ENCODE peak calls at places on chromosome 16, in eight cellular contexts. E is gastrocnemius medialis, J is tibial nerve, T is Peyer's patch, P is A549, C is ovary, S is uterus, I is adrenal gland. L is an unnamed sample.

GRCh38 chr16:16042076-16042475 is 92.7 kb downstream of the ABCC1 start:
- DNase-seq in E (no peak), J (no peak), T (no peak), P (no peak), C (no peak), S (no peak), I (no peak), L (no peak)

GRCh38 chr16:47728229-47728628 is 267.1 kb downstream of the PHKB start:
- DNase-seq in E (no peak), J (no peak), T (no peak), P (no peak), C (no peak), S (no peak), I (no peak), L (peak)

GRCh38 chr16:28133666-28134065 is 70.2 kb upstream of the GSG1L start:
- DNase-seq in E (no peak), J (no peak), T (no peak), P (no peak), C (no peak), S (no peak), I (no peak), L (no peak)

GRCh38 chr16:68972008-68972407 is 128.7 kb downstream of the TANGO6 start:
- DNase-seq in E (no peak), J (no peak), T (no peak), P (no peak), C (no peak), S (no peak), I (no peak), L (no peak)

GRCh38 chr16:1291576-1291974 is 17.9 kb upstream of the UBE2I start:
- DNase-seq in E (no peak), J (no peak), T (no peak), P (no peak), C (no peak), S (no peak), I (no peak), L (no peak)

GRCh38 chr16:89482087-89482823 is 8.1 kb downstream of the ANKRD11 start:
- DNase-seq in E (no peak), J (no peak), T (no peak), P (no peak), C (no peak), S (no peak), I (no peak), L (no peak)

GRCh38 chr16:25707982-25708583 is 16.3 kb downstream of the HS3ST4 start:
- DNase-seq in E (no peak), J (no peak), T (no peak), P (no peak), C (no peak), S (no peak), I (no peak), L (no peak)

GRCh38 chr16:68539704-68540370 is 746 bp downstream of the ZFP90 start:
- DNase-seq in E (no peak), J (no peak), T (no peak), P (no peak), C (no peak), S (no peak), I (no peak), L (no peak)

GRCh38 chr16:15757630-15758251 is 99.1 kb downstream of the MYH11 start:
- DNase-seq in E (no peak), J (no peak), T (no peak), P (no peak), C (no peak), S (no peak), I (no peak), L (no peak)

GRCh38 chr16:78177927-78178326 is 78.5 kb downstream of the WWOX start:
- DNase-seq in E (no peak), J (no peak), T (no peak), P (no peak), C (no peak), S (no peak), I (no peak), L (peak)

GRCh38 chr16:78183886-78184553 is 84.6 kb downstream of the WWOX start:
- DNase-seq in E (no peak), J (no peak), T (no peak), P (no peak), C (no peak), S (no peak), I (no peak), L (peak)

GRCh38 chr16:79505344-79505743 is 95.2 kb downstream of the MAF start:
- DNase-seq in E (peak), J (no peak), T (no peak), P (no peak), C (no peak), S (no peak), I (no peak), L (no peak)

GRCh38 chr16:12907670-12908233 is 6.4 kb downstream of the SHISA9 start:
- DNase-seq in E (no peak), J (no peak), T (no peak), P (no peak), C (no peak), S (no peak), I (no peak), L (no peak)

GRCh38 chr16:25546781-25547180 is 145.0 kb upstream of the HS3ST4 start:
- DNase-seq in E (no peak), J (no peak), T (no peak), P (no peak), C (no peak), S (no peak), I (no peak), L (no peak)

GRCh38 chr16:90022209-90023077 is 3.2 kb upstream of the DBNDD1 start:
- DNase-seq in E (peak), J (peak), T (peak), P (peak), C (peak), S (peak), I (peak), L (peak)

GRCh38 chr16:72766506-72766905 is 281.4 kb downstream of the ZFHX3 start:
- DNase-seq in E (no peak), J (no peak), T (no peak), P (no peak), C (no peak), S (no peak), I (no peak), L (no peak)

GRCh38 chr16:53129281-53130192 is 74.7 kb downstream of the CHD9 start:
- DNase-seq in E (no peak), J (no peak), T (no peak), P (no peak), C (no peak), S (no peak), I (no peak), L (no peak)

GRCh38 chr16:79415983-79416641 is 184.4 kb downstream of the MAF start:
- DNase-seq in E (no peak), J (no peak), T (no peak), P (no peak), C (no peak), S (no peak), I (no peak), L (no peak)

GRCh38 chr16:67150833-67151396 is at the start of gene B3GNT9:
- DNase-seq in E (no peak), J (peak), T (peak), P (peak), C (peak), S (peak), I (peak), L (no peak)

GRCh38 chr16:67148656-67149275 is 2.0 kb downstream of the B3GNT9 start:
- DNase-seq in E (no peak), J (no peak), T (no peak), P (no peak), C (peak), S (no peak), I (no peak), L (no peak)

GRCh38 chr16:67148221-67148620 is 2.6 kb downstream of the B3GNT9 start:
- DNase-seq in E (no peak), J (no peak), T (no peak), P (no peak), C (no peak), S (no peak), I (no peak), L (no peak)

GRCh38 chr16:67150058-67150832 is 553 bp downstream of the B3GNT9 start:
- DNase-seq in E (no peak), J (no peak), T (no peak), P (peak), C (peak), S (no peak), I (peak), L (no peak)

GRCh38 chr16:67149276-67150057 is 1.3 kb downstream of the B3GNT9 start:
- DNase-seq in E (no peak), J (no peak), T (no peak), P (no peak), C (peak), S (no peak), I (no peak), L (no peak)
- H3K4me3 ChIP-seq in E (no peak), J (no peak), T (peak), P (no peak), C (no peak), S (no peak), I (peak), L (peak)

GRCh38 chr16:3007059-3007956 is 5.4 kb upstream of the CLDN9 start:
- DNase-seq in E (no peak), J (no peak), T (no peak), P (no peak), C (no peak), S (no peak), I (no peak), L (no peak)

GRCh38 chr16:3007957-3008748 is 4.6 kb upstream of the CLDN9 start:
- DNase-seq in E (no peak), J (no peak), T (peak), P (no peak), C (no peak), S (no peak), I (no peak), L (no peak)

GRCh38 chr16:3003582-3004270 is 9.0 kb upstream of the CLDN9 start:
- DNase-seq in E (peak), J (peak), T (peak), P (peak), C (peak), S (peak), I (peak), L (peak)

GRCh38 chr16:3004319-3004718 is 8.4 kb upstream of the CLDN9 start:
- DNase-seq in E (no peak), J (no peak), T (no peak), P (no peak), C (no peak), S (no peak), I (no peak), L (no peak)

GRCh38 chr16:3004781-3005284 is 7.9 kb upstream of the CLDN9 start:
- DNase-seq in E (no peak), J (no peak), T (no peak), P (peak), C (no peak), S (no peak), I (no peak), L (no peak)
- TF ChIP-seq POLR2A in E (no peak), J (no peak), T (peak), P (no peak), C (no peak), S (no peak), I (no peak), L (no peak)

GRCh38 chr16:30381351-30382041 is 865 bp downstream of the SEPTIN1 start:
- DNase-seq in E (no peak), J (no peak), T (no peak), P (no peak), C (no peak), S (no peak), I (no peak), L (no peak)

GRCh38 chr16:30380072-30380471 is 2.3 kb downstream of the SEPTIN1 start:
- DNase-seq in E (no peak), J (no peak), T (no peak), P (no peak), C (no peak), S (no peak), I (no peak), L (no peak)

GRCh38 chr16:30379165-30379783 is 3.1 kb downstream of the SEPTIN1 start:
- DNase-seq in E (no peak), J (no peak), T (no peak), P (no peak), C (no peak), S (no peak), I (no peak), L (no peak)

GRCh38 chr16:30382398-30383015 is at the start of gene SEPTIN1:
- DNase-seq in E (no peak), J (no peak), T (peak), P (no peak), C (no peak), S (no peak), I (no peak), L (no peak)

GRCh38 chr16:30380801-30381208 is 1.6 kb downstream of the SEPTIN1 start:
- DNase-seq in E (no peak), J (no peak), T (no peak), P (no peak), C (no peak), S (no peak), I (no peak), L (no peak)
- H3K4me3 ChIP-seq in E (no peak), J (no peak), T (no peak), P (no peak), C (no peak), S (no peak), I (no peak), L (no peak)

DNA sequence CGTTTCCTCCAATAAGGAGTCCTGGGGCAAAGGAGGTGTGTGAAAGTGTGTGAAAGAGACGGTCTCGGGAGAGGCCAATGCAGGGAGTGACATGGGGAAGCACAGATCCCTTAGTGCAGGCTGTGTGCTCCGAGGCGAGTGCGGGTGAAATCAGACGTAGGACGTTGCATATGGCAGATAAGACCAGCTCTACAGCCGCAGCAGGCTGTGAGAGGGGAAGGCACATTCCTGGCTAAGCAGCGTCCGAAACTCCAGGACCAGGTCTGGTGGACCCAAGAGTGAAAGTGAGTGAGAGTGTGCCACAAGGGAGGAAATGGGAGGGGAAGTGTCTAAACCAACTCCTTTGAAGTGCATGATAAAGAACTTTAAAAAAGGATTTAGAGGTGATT is 11.3 kb downstream of the POLR3K start:
- DNase-seq in E (no peak), J (no peak), T (no peak), P (no peak), C (no peak), S (no peak), I (no peak), L (no peak)
- TF ChIP-seq POLR2A in E (no peak), J (no peak), T (no peak), P (no peak), C (no peak), S (no peak), I (no peak), L (no peak)

GRCh38 chr16:20002936-20003335 is 70.8 kb downstream of the GPR139 start:
- DNase-seq in E (no peak), J (no peak), T (no peak), P (no peak), C (no peak), S (no peak), I (no peak), L (no peak)

GRCh38 chr16:19997264-19997663 is 76.4 kb downstream of the GPR139 start:
- DNase-seq in E (no peak), J (no peak), T (no peak), P (no peak), C (no peak), S (no peak), I (no peak), L (no peak)

GRCh38 chr16:20004931-20005330 is 68.8 kb downstream of the GPR139 start:
- DNase-seq in E (no peak), J (no peak), T (no peak), P (no peak), C (no peak), S (no peak), I (no peak), L (no peak)

GRCh38 chr16:19997734-19998133 is 76.0 kb downstream of the GPR139 start:
- DNase-seq in E (no peak), J (no peak), T (no peak), P (no peak), C (no peak), S (no peak), I (no peak), L (no peak)

GRCh38 chr16:20001856-20002707 is 71.6 kb downstream of the GPR139 start:
- DNase-seq in E (no peak), J (no peak), T (no peak), P (no peak), C (no peak), S (no peak), I (no peak), L (no peak)
- H3K4me3 ChIP-seq in E (no peak), J (no peak), T (no peak), P (no peak), C (no peak), S (no peak), I (no peak), L (no peak)

GRCh38 chr16:30535106-30535776 is 583 bp upstream of the ZNF747 start:
- DNase-seq in E (peak), J (no peak), T (no peak), P (no peak), C (no peak), S (no peak), I (no peak), L (no peak)

GRCh38 chr16:30533748-30534367 is 800 bp downstream of the ZNF747 start:
- DNase-seq in E (no peak), J (no peak), T (no peak), P (no peak), C (no peak), S (no peak), I (no peak), L (no peak)

GRCh38 chr16:30533146-30533522 is 1.5 kb downstream of the ZNF747 start:
- DNase-seq in E (no peak), J (no peak), T (no peak), P (no peak), C (peak), S (no peak), I (no peak), L (no peak)

GRCh38 chr16:30534368-30535105 is at the start of gene ZNF747:
- DNase-seq in E (peak), J (peak), T (peak), P (peak), C (peak), S (peak), I (peak), L (peak)

DNA sequence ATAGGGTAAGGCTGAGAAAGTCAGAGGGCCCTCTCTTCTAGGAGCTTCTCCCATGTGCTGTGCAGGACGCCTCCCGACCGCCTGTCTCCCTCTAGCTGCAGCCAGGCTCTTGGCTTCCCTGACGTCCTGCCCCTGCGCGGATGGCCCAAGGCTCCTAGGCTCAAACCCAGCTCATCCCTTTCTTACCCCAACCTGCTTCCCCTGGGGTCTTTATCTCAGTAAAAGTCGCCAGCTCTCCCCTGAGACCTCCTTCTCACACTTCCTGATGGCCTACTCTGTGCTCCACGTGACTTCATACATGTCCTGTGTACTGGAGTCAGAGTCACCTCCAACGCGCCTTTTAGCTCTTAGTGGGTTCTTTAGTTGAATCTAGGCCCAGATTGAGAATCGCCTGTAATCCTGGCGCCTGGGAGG is 1.1 kb upstream of the ZNF747 start:
- DNase-seq in E (peak), J (peak), T (peak), P (no peak), C (peak), S (peak), I (no peak), L (no peak)
- TF ChIP-seq POLR2A in E (peak), J (no peak), T (no peak), P (no peak), C (no peak), S (no peak), I (no peak), L (no peak)

GRCh38 chr16:11460820-11461594 is 115.7 kb downstream of the RMI2 start:
- DNase-seq in E (no peak), J (no peak), T (no peak), P (no peak), C (no peak), S (no peak), I (no peak), L (no peak)
- H3K4me3 ChIP-seq in E (no peak), J (no peak), T (no peak), P (no peak), C (no peak), S (no peak), I (no peak), L (no peak)

GRCh38 chr16:4472880-4473279 is 1.5 kb downstream of the NMRAL1 start:
- DNase-seq in E (no peak), J (no peak), T (no peak), P (no peak), C (no peak), S (no peak), I (no peak), L (no peak)

GRCh38 chr16:4474192-4474961 is at the start of gene NMRAL1:
- DNase-seq in E (peak), J (peak), T (peak), P (peak), C (peak), S (peak), I (peak), L (peak)

GRCh38 chr16:4471869-4472268 is 2.6 kb downstream of the NMRAL1 start:
- DNase-seq in E (no peak), J (no peak), T (no peak), P (no peak), C (no peak), S (no peak), I (no peak), L (no peak)

GRCh38 chr16:4477966-4478365 is 1.8 kb downstream of the HMOX2 start:
- DNase-seq in E (no peak), J (no peak), T (no peak), P (no peak), C (no peak), S (no peak), I (no peak), L (no peak)

GRCh38 chr16:4475880-4476790 is at the start of gene HMOX2:
- DNase-seq in E (peak), J (peak), T (peak), P (peak), C (peak), S (peak), I (peak), L (peak)
- TF ChIP-seq POLR2A in E (peak), J (peak), T (peak), P (peak), C (peak), S (peak), I (peak), L (no peak)

GRCh38 chr16:84640145-84640544 is 8.2 kb upstream of the KLHL36 start:
- DNase-seq in E (no peak), J (no peak), T (no peak), P (no peak), C (no peak), S (no peak), I (no peak), L (no peak)

GRCh38 chr16:84643677-84644076 is 4.6 kb upstream of the KLHL36 start:
- DNase-seq in E (no peak), J (no peak), T (peak), P (no peak), C (no peak), S (no peak), I (no peak), L (no peak)

GRCh38 chr16:84643180-84643583 is 5.1 kb upstream of the KLHL36 start:
- DNase-seq in E (peak), J (peak), T (no peak), P (no peak), C (peak), S (peak), I (peak), L (no peak)

GRCh38 chr16:84638195-84638806 is 10.0 kb upstream of the KLHL36 start:
- DNase-seq in E (no peak), J (no peak), T (no peak), P (no peak), C (no peak), S (no peak), I (no peak), L (no peak)

DNA sequence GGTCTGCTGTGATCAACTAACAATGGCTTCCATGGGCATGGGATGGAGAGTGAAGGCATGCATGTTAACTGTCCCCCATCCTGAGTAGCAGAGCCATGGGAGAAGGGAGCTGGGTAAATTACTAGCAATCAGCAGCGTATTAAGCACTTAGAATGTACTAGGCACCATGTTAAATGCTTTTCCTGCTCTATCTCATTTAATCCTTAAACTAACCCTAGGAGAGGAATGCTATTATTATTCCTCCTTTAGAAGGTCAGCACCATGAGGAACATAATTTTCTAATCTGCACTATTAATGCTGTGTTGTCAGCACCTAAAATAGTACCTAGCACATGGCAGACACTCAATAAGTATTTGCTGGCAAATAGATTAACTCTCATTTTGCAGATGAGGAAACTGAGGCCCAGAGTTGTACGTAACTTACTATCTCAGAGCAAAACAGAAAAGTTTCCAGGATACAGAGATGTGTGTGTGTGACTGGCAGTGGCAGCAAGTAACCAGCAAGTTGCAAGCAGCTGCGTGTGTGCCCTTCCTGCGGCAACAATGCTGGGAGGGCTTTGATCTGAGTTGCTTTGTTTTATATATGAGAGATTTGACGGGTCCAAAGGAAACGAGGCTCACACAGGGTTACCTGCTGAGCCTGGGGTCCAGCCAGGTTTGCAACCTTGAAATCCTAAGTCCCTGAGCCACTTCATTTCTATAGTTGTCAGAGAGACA is 6.5 kb upstream of the KLHL36 start:
- DNase-seq in E (no peak), J (no peak), T (no peak), P (no peak), C (no peak), S (no peak), I (no peak), L (no peak)
- H3K4me3 ChIP-seq in E (no peak), J (no peak), T (no peak), P (no peak), C (no peak), S (no peak), I (no peak), L (no peak)

GRCh38 chr16:86496929-86497381 is 13.4 kb upstream of the FOXF1 start:
- DNase-seq in E (no peak), J (no peak), T (no peak), P (no peak), C (no peak), S (no peak), I (no peak), L (no peak)
- TF ChIP-seq POLR2A in E (no peak), J (no peak), T (no peak), P (no peak), C (no peak), S (no peak), I (no peak), L (no peak)

L was measured in esophagus muscularis mucosa.